ENCODE peak calls at places on chromosomes 2 and 18, in nine cellular contexts. B, G, Q, K, R, O, S, D and V are unnamed samples.

GRCh38 chr2:189444322-189444721 is 3.0 kb downstream of the WDR75 start:
- DNase-seq in B (peak), G (no peak), Q (no peak), K (no peak), R (peak), O (no peak), S (no peak), D (no peak), V (no peak)

GRCh38 chr18:58662118-58662517 is 9.1 kb upstream of the MALT1 start:
- DNase-seq in B (no peak), G (no peak), Q (no peak), K (no peak), R (no peak), O (no peak), S (no peak), D (no peak), V (no peak)

GRCh38 chr18:26003391-26003790 is 87.0 kb downstream of the SS18 start:
- DNase-seq in B (no peak), G (no peak), Q (peak), K (no peak), R (no peak), O (peak), S (no peak), D (no peak), V (no peak)

GRCh38 chr2:7895356-7895755 is 786.5 kb upstream of the ID2 start:
- DNase-seq in B (no peak), G (no peak), Q (no peak), K (no peak), R (no peak), O (no peak), S (no peak), D (no peak), V (no peak)

GRCh38 chr2:212957624-212958023 is 193.8 kb downstream of the IKZF2 start:
- DNase-seq in B (no peak), G (no peak), Q (no peak), K (no peak), R (no peak), O (no peak), S (no peak), D (peak), V (no peak)

GRCh38 chr18:10546557-10547300 is 20.9 kb downstream of the NAPG start:
- DNase-seq in B (no peak), G (no peak), Q (no peak), K (no peak), R (no peak), O (peak), S (no peak), D (no peak), V (no peak)

GRCh38 chr18:37674570-37674969 is 109.0 kb upstream of the CELF4 start:
- DNase-seq in B (no peak), G (no peak), Q (no peak), K (no peak), R (no peak), O (no peak), S (no peak), D (no peak), V (no peak)

GRCh38 chr2:55025082-55025481 is 25.2 kb downstream of the RTN4 start:
- DNase-seq in B (no peak), G (no peak), Q (no peak), K (no peak), R (no peak), O (no peak), S (no peak), D (no peak), V (no peak)

GRCh38 chr2:20542761-20543578 is 96.1 kb downstream of the RHOB start:
- DNase-seq in B (peak), G (no peak), Q (no peak), K (peak), R (no peak), O (no peak), S (no peak), D (no peak), V (no peak)

GRCh38 chr2:203352604-203353255 is 24.5 kb downstream of the ABI2 start:
- DNase-seq in B (no peak), G (no peak), Q (peak), K (no peak), R (no peak), O (no peak), S (no peak), D (no peak), V (no peak)

GRCh38 chr18:21997207-21998143 is 171.9 kb upstream of the GATA6 start:
- DNase-seq in B (peak), G (peak), Q (no peak), K (no peak), R (peak), O (peak), S (no peak), D (no peak), V (no peak)

GRCh38 chr2:218223046-218223445 is 6.1 kb downstream of the ARPC2 start:
- DNase-seq in B (no peak), G (no peak), Q (no peak), K (no peak), R (peak), O (no peak), S (no peak), D (no peak), V (no peak)

GRCh38 chr2:24049485-24050021 is at the start of gene FKBP1B:
- DNase-seq in B (peak), G (peak), Q (peak), K (peak), R (peak), O (no peak), S (no peak), D (peak), V (no peak)

GRCh38 chr2:231597014-231597611 is 4.4 kb downstream of the TEX44 start:
- DNase-seq in B (peak), G (no peak), Q (no peak), K (no peak), R (no peak), O (peak), S (no peak), D (peak), V (peak)

GRCh38 chr2:2846379-2847130 is 515.5 kb upstream of the MYT1L start:
- DNase-seq in B (no peak), G (no peak), Q (peak), K (peak), R (no peak), O (peak), S (no peak), D (peak), V (no peak)

GRCh38 chr2:161954103-161954502 is 119.9 kb downstream of the DPP4 start:
- DNase-seq in B (no peak), G (no peak), Q (no peak), K (no peak), R (peak), O (no peak), S (no peak), D (no peak), V (no peak)

GRCh38 chr2:240527153-240527750 is 30.5 kb downstream of the ANKMY1 start:
- DNase-seq in B (no peak), G (no peak), Q (no peak), K (no peak), R (no peak), O (no peak), S (no peak), D (no peak), V (no peak)

GRCh38 chr2:205133544-205133943 is 548.8 kb upstream of the NRP2 start:
- DNase-seq in B (peak), G (no peak), Q (no peak), K (no peak), R (no peak), O (no peak), S (no peak), D (peak), V (no peak)

GRCh38 chr2:9779572-9780264 is 63.6 kb upstream of the TAF1B start:
- DNase-seq in B (no peak), G (no peak), Q (no peak), K (no peak), R (peak), O (no peak), S (peak), D (no peak), V (no peak)

GRCh38 chr2:74759991-74760390 is 73.9 kb upstream of the HK2 start:
- DNase-seq in B (no peak), G (no peak), Q (no peak), K (no peak), R (no peak), O (no peak), S (no peak), D (no peak), V (no peak)

GRCh38 chr2:111678161-111678560 is 205.8 kb downstream of the ANAPC1 start:
- DNase-seq in B (no peak), G (no peak), Q (no peak), K (no peak), R (no peak), O (no peak), S (no peak), D (no peak), V (no peak)

GRCh38 chr2:95354469-95354901 is 48.0 kb upstream of the FAHD2A start:
- DNase-seq in B (no peak), G (no peak), Q (no peak), K (no peak), R (no peak), O (no peak), S (peak), D (no peak), V (no peak)

GRCh38 chr2:23478933-23479683 is 94.1 kb downstream of the KLHL29 start:
- DNase-seq in B (no peak), G (no peak), Q (no peak), K (no peak), R (no peak), O (no peak), S (no peak), D (no peak), V (no peak)

GRCh38 chr2:207474871-207475485 is 54.8 kb upstream of the CREB1 start:
- DNase-seq in B (peak), G (peak), Q (peak), K (no peak), R (peak), O (peak), S (no peak), D (no peak), V (no peak)

GRCh38 chr2:12929806-12930205 is 213.1 kb downstream of the TRIB2 start:
- DNase-seq in B (no peak), G (no peak), Q (no peak), K (no peak), R (no peak), O (no peak), S (no peak), D (no peak), V (no peak)

GRCh38 chr2:10300997-10301945 is 1.4 kb upstream of the HPCAL1 start:
- DNase-seq in B (no peak), G (no peak), Q (no peak), K (peak), R (peak), O (no peak), S (no peak), D (no peak), V (no peak)

GRCh38 chr18:2417861-2418610 is 153.3 kb downstream of the METTL4 start:
- DNase-seq in B (no peak), G (peak), Q (no peak), K (no peak), R (no peak), O (no peak), S (no peak), D (no peak), V (no peak)

GRCh38 chr2:240822280-240822847 is 2.3 kb upstream of the KIF1A start:
- DNase-seq in B (no peak), G (no peak), Q (peak), K (no peak), R (no peak), O (no peak), S (no peak), D (no peak), V (no peak)

GRCh38 chr2:70123051-70123828 is 36.0 kb downstream of the PCBP1 start:
- DNase-seq in B (peak), G (peak), Q (peak), K (peak), R (no peak), O (no peak), S (no peak), D (peak), V (no peak)

GRCh38 chr2:176457486-176457885 is 188.2 kb downstream of the MTX2 start:
- DNase-seq in B (no peak), G (no peak), Q (no peak), K (no peak), R (no peak), O (no peak), S (no peak), D (no peak), V (no peak)

GRCh38 chr2:239724194-239724849 is 300.8 kb downstream of the NDUFA10 start:
- DNase-seq in B (no peak), G (no peak), Q (no peak), K (peak), R (no peak), O (no peak), S (peak), D (no peak), V (no peak)

GRCh38 chr2:11891028-11891427 is 144.6 kb downstream of the LPIN1 start:
- DNase-seq in B (no peak), G (no peak), Q (no peak), K (no peak), R (no peak), O (no peak), S (no peak), D (no peak), V (no peak)

GRCh38 chr2:8670580-8670979 is 11.3 kb upstream of the ID2 start:
- DNase-seq in B (no peak), G (no peak), Q (no peak), K (no peak), R (no peak), O (no peak), S (no peak), D (no peak), V (no peak)

GRCh38 chr18:34709104-34709503 is 994 bp upstream of the DTNA start:
- DNase-seq in B (peak), G (peak), Q (no peak), K (no peak), R (no peak), O (no peak), S (no peak), D (peak), V (no peak)

GRCh38 chr2:33011406-33011805 is 64.7 kb downstream of the LTBP1 start:
- DNase-seq in B (no peak), G (no peak), Q (no peak), K (no peak), R (no peak), O (no peak), S (no peak), D (no peak), V (no peak)

GRCh38 chr2:104914509-104914908 is 60.6 kb downstream of the POU3F3 start:
- DNase-seq in B (no peak), G (no peak), Q (no peak), K (no peak), R (no peak), O (no peak), S (no peak), D (no peak), V (no peak)